ENCODE peak calls at places on chromosomes 6 and 20, in nine cellular contexts. Z is AG04450, Q is NCI-H748 treated with DMSO at 0.1 percent for 48 hours, A is ovary, G is RWPE1, R is amniotic stem cell, N is erythroblast, S is cardiac muscle cell, M is ELR. T is an unnamed sample.
A peak's percentile ranks its signal among the peaks of the same experiment; 100 is the strongest.

GRCh38 chr6:112409311-112409710 is 62.2 kb downstream of the RFPL4B start:
- DNase-seq in N (no peak), Z (no peak), G (no peak), S (no peak), A (no peak), M (no peak), R (peak; percentile 7), Q (no peak), T (no peak)

GRCh38 chr6:156978948-156979347 is 201.8 kb downstream of the ARID1B start:
- DNase-seq in R (no peak), M (no peak), S (no peak), A (no peak), G (no peak), Z (no peak), N (no peak), Q (no peak), T (no peak)

GRCh38 chr6:168032383-168032760 is 34.9 kb downstream of the KIF25 start:
- DNase-seq in S (peak; percentile 85), G (peak; percentile 40), M (peak; percentile 87), N (no peak), R (no peak), Q (no peak), A (no peak), Z (peak; percentile 59), T (peak; percentile 22)

GRCh38 chr20:1122388-1123315 is 4.2 kb downstream of the PSMF1 start:
- DNase-seq in S (peak; percentile 71), A (no peak), R (no peak), M (peak; percentile 27), Q (no peak), Z (no peak), N (peak; percentile 82), G (no peak), T (peak; percentile 23)

GRCh38 chr6:31952140-31952805 is 6.4 kb downstream of the CFB start:
- DNase-seq in A (peak; percentile 67), G (peak; percentile 53), R (peak; percentile 12), M (peak; percentile 78), N (peak; percentile 67), Z (peak; percentile 30), Q (peak; percentile 39), S (peak; percentile 79), T (peak; percentile 49)

GRCh38 chr6:137698636-137699035 is 168.4 kb upstream of the TNFAIP3 start:
- DNase-seq in G (no peak), Q (no peak), M (peak; percentile 54), R (no peak), Z (no peak), S (peak; percentile 26), N (no peak), A (no peak), T (no peak)

GRCh38 chr6:114042267-114043075 is 71.5 kb upstream of the HDAC2 start:
- DNase-seq in Q (no peak), A (no peak), Z (no peak), M (no peak), G (no peak), S (peak; percentile 27), N (no peak), R (no peak), T (no peak)

GRCh38 chr6:42532038-42532669 is 31.7 kb upstream of the UBR2 start:
- DNase-seq in G (peak; percentile 69), Q (peak; percentile 70), Z (no peak), M (peak; percentile 86), A (peak; percentile 31), R (peak; percentile 62), N (peak; percentile 70), S (peak; percentile 80), T (no peak)

T was measured in AG09319.